ENCODE peak calls at places on chromosomes 4 and X, in six cellular contexts. B is PC-3, V is HCT116, Y is mesendoderm, J is neural progenitor cell, M is Karpas-422. T is an unnamed sample.

GRCh38 chrX:94454606-94455005 is 780.6 kb downstream of the FAM133A start:
- DNase-seq in B (no peak), V (no peak), Y (peak; percentile 78), J (peak; percentile 63), M (no peak), T (no peak)

GRCh38 chr4:122542411-122543236 is 78.2 kb downstream of the IL21 start:
- DNase-seq in B (peak; percentile 19), V (no peak), Y (no peak), J (no peak), M (no peak), T (peak; percentile 69)

GRCh38 chr4:145098675-145099037 is 545 bp downstream of the ABCE1 start:
- DNase-seq in B (peak; percentile 62), V (peak; percentile 23), Y (no peak), J (no peak), M (peak; percentile 83), T (peak; percentile 86)

GRCh38 chr4:86841309-86841708 is 7.9 kb downstream of the SLC10A6 start:
- DNase-seq in B (peak; percentile 2), V (no peak), Y (no peak), J (no peak), M (no peak), T (no peak)

GRCh38 chr4:154877110-154877760 is 96.2 kb downstream of the RBM46 start:
- DNase-seq in B (peak; percentile 27), V (peak; percentile 8), Y (no peak), J (no peak), M (no peak), T (peak; percentile 19)

GRCh38 chr4:7539659-7540058 is 104.9 kb upstream of the PSAPL1 start:
- DNase-seq in B (peak; percentile 82), V (peak; percentile 92), Y (peak; percentile 71), J (peak; percentile 29), M (peak; percentile 87), T (peak; percentile 32)

GRCh38 chrX:23616361-23616760 is 50.9 kb upstream of the PRDX4 start:
- DNase-seq in B (peak; percentile 48), V (no peak), Y (peak; percentile 29), J (peak; percentile 34), M (peak; percentile 71), T (peak; percentile 38)

GRCh38 chr4:60562353-60562752 is 637.8 kb upstream of the ADGRL3 start:
- DNase-seq in B (no peak), V (no peak), Y (peak; percentile 6), J (peak; percentile 16), M (no peak), T (no peak)

GRCh38 chr4:153585021-153585420 is 99.1 kb upstream of the TLR2 start:
- DNase-seq in B (no peak), V (no peak), Y (no peak), J (no peak), M (no peak), T (peak; percentile 40)

GRCh38 chr4:17924189-17924588 is 97.4 kb downstream of the LCORL start:
- DNase-seq in B (no peak), V (no peak), Y (no peak), J (no peak), M (no peak), T (no peak)

GRCh38 chr4:26558166-26558895 is 25.6 kb upstream of the TBC1D19 start:
- DNase-seq in B (no peak), V (no peak), Y (no peak), J (no peak), M (no peak), T (peak; percentile 26)

GRCh38 chr4:103032575-103032974 is 13.1 kb upstream of the SLC9B1 start:
- DNase-seq in B (peak; percentile 52), V (peak; percentile 24), Y (peak; percentile 91), J (peak; percentile 71), M (peak; percentile 72), T (peak; percentile 36)

GRCh38 chr4:153555730-153556440 is 89.7 kb downstream of the TMEM131L start:
- DNase-seq in B (peak; percentile 34), V (no peak), Y (no peak), J (no peak), M (no peak), T (peak; percentile 25)

GRCh38 chrX:86104526-86104925 is 43.7 kb upstream of the DACH2 start:
- DNase-seq in B (no peak), V (no peak), Y (no peak), J (no peak), M (no peak), T (no peak)

GRCh38 chr4:53686521-53686920 is 95.2 kb upstream of the LNX1 start:
- DNase-seq in B (no peak), V (no peak), Y (no peak), J (no peak), M (no peak), T (peak; percentile 49)

GRCh38 chrX:119240356-119240755 is 4.3 kb downstream of the PGRMC1 start:
- DNase-seq in B (peak; percentile 13), V (no peak), Y (no peak), J (no peak), M (no peak), T (peak; percentile 88)

GRCh38 chrX:17860811-17861495 is at the start of gene RAI2:
- DNase-seq in B (no peak), V (no peak), Y (peak; percentile 27), J (peak; percentile 77), M (no peak), T (no peak)

GRCh38 chr4:95549246-95550138 is 719 bp upstream of the UNC5C start:
- DNase-seq in B (no peak), V (no peak), Y (peak; percentile 53), J (peak; percentile 70), M (no peak), T (peak; percentile 19)

GRCh38 chrX:135194684-135195083 is 23.5 kb upstream of the CT55 start:
- DNase-seq in B (no peak), V (no peak), Y (peak; percentile 18), J (no peak), M (no peak), T (no peak)

GRCh38 chr4:38688676-38689355 is 24.8 kb downstream of the KLF3 start:
- DNase-seq in B (no peak), V (no peak), Y (no peak), J (no peak), M (no peak), T (no peak)

GRCh38 chr4:125432078-125432477 is 117.3 kb downstream of the FAT4 start:
- DNase-seq in B (no peak), V (peak; percentile 1), Y (peak; percentile 88), J (peak; percentile 68), M (peak; percentile 46), T (peak; percentile 7)

GRCh38 chr4:70583952-70584834 is 7.9 kb upstream of the AMBN start:
- DNase-seq in B (peak; percentile 100), V (peak; percentile 94), Y (no peak), J (no peak), M (no peak), T (no peak)

GRCh38 chr4:90799895-90800294 is 672.7 kb downstream of the CCSER1 start:
- DNase-seq in B (no peak), V (no peak), Y (no peak), J (no peak), M (no peak), T (no peak)

GRCh38 chr4:4651811-4652609 is 110.2 kb upstream of the STX18 start:
- DNase-seq in B (no peak), V (no peak), Y (peak; percentile 76), J (peak; percentile 83), M (no peak), T (no peak)

GRCh38 chr4:1725521-1725920 is 4.2 kb downstream of the TACC3 start:
- DNase-seq in B (no peak), V (no peak), Y (no peak), J (no peak), M (no peak), T (no peak)

GRCh38 chr4:1721003-1721665 is at the start of the genes TACC3 and TMEM129:
- DNase-seq in B (peak; percentile 94), V (peak; percentile 96), Y (peak; percentile 98), J (peak; percentile 98), M (peak; percentile 99), T (peak; percentile 98)

GRCh38 chr4:1721666-1722550 is 587 bp downstream of the TACC3 start:
- DNase-seq in B (no peak), V (no peak), Y (no peak), J (peak; percentile 19), M (peak; percentile 62), T (peak; percentile 32)

GRCh38 chr4:1722551-1723071 is 1.3 kb downstream of the TACC3 start:
- DNase-seq in B (no peak), V (no peak), Y (no peak), J (no peak), M (no peak), T (no peak)

GRCh38 chr4:1723131-1723801 is 1.9 kb downstream of the TACC3 start:
- DNase-seq in B (no peak), V (no peak), Y (no peak), J (no peak), M (no peak), T (no peak)
- H3K79me2 ChIP-seq in B (peaks cover 66% of the 10 kb centered on the region), V (peaks cover 91% of the 10 kb centered on the region), Y (peaks cover 28% of the 10 kb centered on the region), J (peaks cover 72% of the 10 kb centered on the region), M (peaks cover 73% of the 10 kb centered on the region), T (peaks cover 83% of the 10 kb centered on the region)

GRCh38 chr4:37684154-37684553 is 2.0 kb downstream of the RELL1 start:
- DNase-seq in B (no peak), V (no peak), Y (no peak), J (no peak), M (no peak), T (no peak)
- H3K79me2 ChIP-seq in B (no peaks in the 10 kb centered on the region), V (peaks cover 33% of the 10 kb centered on the region), Y (no peaks in the 10 kb centered on the region), J (peaks cover 6% of the 10 kb centered on the region), M (no peaks in the 10 kb centered on the region), T (peaks cover 57% of the 10 kb centered on the region)

DNA sequence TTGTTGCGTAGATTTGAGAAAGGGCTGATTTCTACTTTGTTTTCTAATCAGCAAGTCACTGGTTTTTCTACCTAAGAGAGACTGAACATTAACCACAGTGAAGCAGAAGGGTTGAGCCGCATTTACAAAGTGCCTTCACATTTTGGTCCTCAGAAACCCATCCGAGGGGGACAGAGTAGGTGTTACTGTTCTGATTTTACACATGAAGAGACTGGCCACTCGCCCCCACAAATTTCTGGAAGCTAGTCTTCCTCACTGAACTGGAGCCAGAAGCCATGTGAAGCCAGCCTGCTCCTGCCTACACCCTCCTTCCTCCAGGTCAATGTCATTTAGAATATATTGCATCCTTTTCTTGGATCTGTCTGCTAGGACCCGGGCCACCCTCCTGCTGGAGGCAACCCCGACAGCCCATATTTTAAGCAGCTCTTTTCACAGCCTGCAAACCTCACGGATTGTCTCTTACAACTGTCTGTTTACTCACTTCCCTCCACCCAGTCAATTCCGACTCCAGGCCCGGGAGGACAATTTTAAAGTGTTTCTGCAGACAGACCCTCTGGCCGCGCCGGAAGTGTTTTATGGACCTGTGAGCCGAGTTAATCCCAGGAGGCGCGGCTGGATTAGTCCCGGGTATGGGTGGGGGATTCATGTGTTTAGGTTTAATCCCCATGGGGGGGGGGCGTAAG is 73.2 kb upstream of the BCOR start:
- DNase-seq in B (peak; percentile 38), V (no peak), Y (peak; percentile 54), J (peak; percentile 64), M (no peak), T (peak; percentile 29)
- H3K79me2 ChIP-seq in B (no peaks in the 10 kb centered on the region), V (peaks cover 48% of the 10 kb centered on the region), Y (no peaks in the 10 kb centered on the region), J (peaks cover 15% of the 10 kb centered on the region), M (no peaks in the 10 kb centered on the region), T (no peaks in the 10 kb centered on the region)

GRCh38 chrX:154376768-154377167 is 2.3 kb upstream of the EMD start:
- DNase-seq in B (no peak), V (no peak), Y (no peak), J (no peak), M (no peak), T (no peak)

GRCh38 chrX:154372612-154373022 is 1.8 kb downstream of the FLNA start:
- DNase-seq in B (no peak), V (no peak), Y (peak; percentile 44), J (no peak), M (peak; percentile 56), T (peak; percentile 68)

GRCh38 chrX:154375156-154375504 is 696 bp upstream of the FLNA start:
- DNase-seq in B (no peak), V (no peak), Y (no peak), J (no peak), M (no peak), T (no peak)

GRCh38 chrX:154373340-154374306 is 811 bp downstream of the FLNA start:
- DNase-seq in B (peak; percentile 85), V (peak; percentile 78), Y (peak; percentile 90), J (peak; percentile 65), M (peak; percentile 57), T (peak; percentile 76)

GRCh38 chrX:154374361-154375155 is at the start of gene FLNA:
- DNase-seq in B (peak; percentile 48), V (no peak), Y (peak; percentile 51), J (peak; percentile 73), M (no peak), T (peak; percentile 51)
- H3K79me2 ChIP-seq in B (peaks cover 63% of the 10 kb centered on the region), V (peaks cover 18% of the 10 kb centered on the region), Y (peaks cover 14% of the 10 kb centered on the region), J (peaks cover 19% of the 10 kb centered on the region), M (peaks cover 12% of the 10 kb centered on the region), T (peaks cover 23% of the 10 kb centered on the region)

T was measured in GM23248.